ENCODE peak calls at places on chromosomes 13 and 19, in eight cellular contexts. K is putamen, Q is fibroblast of the conjunctiva, A is skeletal muscle cell, V is ascending aorta, R is head of caudate nucleus, S is foreskin fibroblast, X is A172. E is an unnamed sample.

GRCh38 chr13:39485314-39485700 is 117.7 kb downstream of the LHFPL6 start:
- DNase-seq in K (no peak), Q (no peak), A (no peak), V (no peak), R (no peak), S (no peak), X (peak), E (no peak)

GRCh38 chr13:74187564-74187963 is 53.4 kb upstream of the KLF12 start:
- DNase-seq in K (no peak), Q (no peak), A (no peak), V (no peak), R (no peak), S (peak), X (peak), E (peak)

GRCh38 chr19:29484876-29485275 is 40.9 kb upstream of the VSTM2B start:
- DNase-seq in K (no peak), Q (no peak), A (no peak), V (peak), R (no peak), S (no peak), X (no peak), E (no peak)

GRCh38 chr19:50204811-50205675 is 1.6 kb downstream of the MYH14 start:
- DNase-seq in K (no peak), Q (no peak), A (no peak), V (no peak), R (peak), S (no peak), X (no peak), E (no peak)

GRCh38 chr19:35717665-35718344 is at the start of gene KMT2B:
- DNase-seq in K (no peak), Q (no peak), A (no peak), V (no peak), R (no peak), S (no peak), X (peak), E (no peak)

GRCh38 chr19:18274776-18275356 is 614 bp upstream of the IQCN start:
- DNase-seq in K (peak), Q (peak), A (peak), V (peak), R (peak), S (peak), X (peak), E (peak)

GRCh38 chr19:40815223-40815622 is 16.2 kb downstream of the EGLN2 start:
- DNase-seq in K (no peak), Q (no peak), A (no peak), V (no peak), R (no peak), S (no peak), X (no peak), E (no peak)

GRCh38 chr19:41050426-41050825 is 37.8 kb upstream of the CYP2A13 start:
- DNase-seq in K (no peak), Q (no peak), A (no peak), V (no peak), R (no peak), S (no peak), X (no peak), E (no peak)

GRCh38 chr19:3576696-3577443 is 4.1 kb downstream of the HMG20B start:
- DNase-seq in K (no peak), Q (peak), A (peak), V (no peak), R (peak), S (peak), X (no peak), E (no peak)

GRCh38 chr19:17611462-17612244 is 56.2 kb downstream of the COLGALT1 start:
- DNase-seq in K (no peak), Q (no peak), A (no peak), V (no peak), R (no peak), S (no peak), X (no peak), E (no peak)

GRCh38 chr19:48006762-48007161 is 12.3 kb downstream of the ELSPBP1 start:
- DNase-seq in K (no peak), Q (no peak), A (no peak), V (no peak), R (no peak), S (no peak), X (peak), E (no peak)

GRCh38 chr13:73984201-73984600 is 150.0 kb downstream of the KLF12 start:
- DNase-seq in K (no peak), Q (no peak), A (no peak), V (no peak), R (no peak), S (no peak), X (no peak), E (no peak)

GRCh38 chr13:67134322-67135129 is 95.6 kb downstream of the PCDH9 start:
- DNase-seq in K (no peak), Q (no peak), A (no peak), V (no peak), R (no peak), S (peak), X (no peak), E (no peak)

GRCh38 chr13:112466132-112467025 is 90.2 kb downstream of the SPACA7 start:
- DNase-seq in K (no peak), Q (no peak), A (no peak), V (no peak), R (no peak), S (no peak), X (no peak), E (no peak)

E was measured in stromal cell of bone marrow.